ENCODE peak calls at places on chromosomes 13 and 19, in six cellular contexts. Y is stimulated activated CD8-positive, alpha-beta memory T cell treated with anti-CD3 and anti-CD28 coated beads, Interleukin-4, amount 100 ng/mL, for 4 hours; K is mesenchymal stem cell; M is HEK293T; P is type B pancreatic cell; Z is stimulated activated CD4-positive, alpha-beta T cell treated with anti-CD3 and anti-CD28 coated beads, Interleukin-1b, Interleukin-23, amount 100 ng/mL, for 1 hour. R is an unnamed sample.

GRCh38 chr19:17687857-17688784 is at the start of gene UNC13A:
- DNase-seq in Y (no peak), K (peak; percentile 41), M (peak; percentile 83), P (peak; percentile 82), Z (peak; percentile 27), R (no peak)

GRCh38 chr19:47545061-47545948 is 27.6 kb downstream of the ZNF541 start:
- DNase-seq in Y (no peak), K (no peak), M (no peak), P (no peak), Z (no peak), R (no peak)

GRCh38 chr19:16797876-16798275 is 31.3 kb upstream of the SIN3B start:
- DNase-seq in Y (no peak), K (no peak), M (no peak), P (no peak), Z (no peak), R (no peak)

GRCh38 chr19:1599460-1599846 is 5.8 kb downstream of the UQCR11 start:
- DNase-seq in Y (no peak), K (no peak), M (no peak), P (no peak), Z (no peak), R (no peak)

GRCh38 chr13:42110410-42111155 is 62.1 kb downstream of the DGKH start:
- DNase-seq in Y (no peak), K (peak; percentile 89), M (peak; percentile 48), P (no peak), Z (peak; percentile 4), R (no peak)

GRCh38 chr13:97002581-97002980 is 8.3 kb upstream of the OXGR1 start:
- DNase-seq in Y (no peak), K (no peak), M (no peak), P (no peak), Z (no peak), R (no peak)

GRCh38 chr19:28883241-28883693 is 329.7 kb downstream of the UQCRFS1 start:
- DNase-seq in Y (no peak), K (no peak), M (no peak), P (no peak), Z (no peak), R (no peak)

GRCh38 chr13:43431279-43431678 is 355.5 kb downstream of the ENOX1 start:
- DNase-seq in Y (no peak), K (no peak), M (no peak), P (no peak), Z (no peak), R (no peak)

GRCh38 chr13:105327727-105328126 is 1207.7 kb downstream of the EFNB2 start:
- DNase-seq in Y (no peak), K (peak; percentile 18), M (no peak), P (no peak), Z (no peak), R (no peak)

GRCh38 chr13:23427342-23428182 is 5.9 kb downstream of the SACS start:
- DNase-seq in Y (no peak), K (peak; percentile 64), M (no peak), P (no peak), Z (no peak), R (no peak)

GRCh38 chr19:955803-956746 is 28.1 kb upstream of the WDR18 start:
- DNase-seq in Y (no peak), K (peak; percentile 73), M (no peak), P (no peak), Z (no peak), R (no peak)

GRCh38 chr13:38405216-38405615 is 55.6 kb downstream of the UFM1 start:
- DNase-seq in Y (no peak), K (no peak), M (no peak), P (no peak), Z (no peak), R (no peak)

GRCh38 chr19:12782174-12782423 is 6.7 kb upstream of the HOOK2 start:
- DNase-seq in Y (no peak), K (no peak), M (no peak), P (no peak), Z (no peak), R (no peak)

GRCh38 chr19:39795001-39795400 is 16.3 kb downstream of the LEUTX start:
- DNase-seq in Y (no peak), K (no peak), M (no peak), P (no peak), Z (no peak), R (no peak)

GRCh38 chr19:56223481-56223880 is 21.4 kb downstream of the ZSCAN5C start:
- DNase-seq in Y (no peak), K (no peak), M (no peak), P (no peak), Z (no peak), R (no peak)

GRCh38 chr19:15841875-15842569 is 26.6 kb upstream of the OR10H1 start:
- DNase-seq in Y (no peak), K (no peak), M (no peak), P (no peak), Z (no peak), R (no peak)

GRCh38 chr13:73090116-73090811 is 31.5 kb downstream of the KLF5 start:
- DNase-seq in Y (no peak), K (peak; percentile 83), M (peak; percentile 53), P (no peak), Z (no peak), R (peak; percentile 72)

GRCh38 chr13:47258384-47258783 is 361.5 kb upstream of the HTR2A start:
- DNase-seq in Y (no peak), K (no peak), M (no peak), P (no peak), Z (no peak), R (no peak)

GRCh38 chr13:24228852-24229458 is 68.4 kb downstream of the SPATA13 start:
- DNase-seq in Y (no peak), K (peak; percentile 72), M (peak; percentile 26), P (no peak), Z (no peak), R (no peak)

GRCh38 chr13:60448907-60449510 is 52.0 kb downstream of the TDRD3 start:
- DNase-seq in Y (no peak), K (peak; percentile 50), M (peak; percentile 30), P (no peak), Z (no peak), R (no peak)

GRCh38 chr13:27619093-27619705 is 1.1 kb downstream of the LNX2 start:
- DNase-seq in Y (no peak), K (no peak), M (no peak), P (no peak), Z (no peak), R (no peak)

GRCh38 chr19:18340990-18341868 is 831 bp downstream of the PGPEP1 start:
- DNase-seq in Y (peak; percentile 56), K (peak; percentile 68), M (no peak), P (no peak), Z (peak; percentile 21), R (no peak)

GRCh38 chr13:30569901-30570576 is 47.7 kb upstream of the USPL1 start:
- DNase-seq in Y (no peak), K (peak; percentile 96), M (no peak), P (no peak), Z (no peak), R (peak; percentile 33)

GRCh38 chr13:99558570-99559180 is 57.4 kb downstream of the TM9SF2 start:
- DNase-seq in Y (no peak), K (no peak), M (no peak), P (no peak), Z (no peak), R (no peak)

GRCh38 chr19:16569609-16570320 is 2.5 kb downstream of the SLC35E1 start:
- DNase-seq in Y (no peak), K (no peak), M (no peak), P (no peak), Z (no peak), R (no peak)

GRCh38 chr19:18478545-18479311 is 40.8 kb upstream of the ISYNA1 start:
- DNase-seq in Y (peak; percentile 45), K (peak; percentile 97), M (no peak), P (no peak), Z (no peak), R (no peak)

GRCh38 chr13:97548736-97549135 is 114.8 kb downstream of the RAP2A start:
- DNase-seq in Y (no peak), K (no peak), M (no peak), P (no peak), Z (no peak), R (no peak)

GRCh38 chr13:41693434-41693833 is 236.1 kb downstream of the RGCC start:
- DNase-seq in Y (no peak), K (no peak), M (no peak), P (no peak), Z (no peak), R (no peak)

GRCh38 chr13:77448689-77449088 is 86.8 kb upstream of the SCEL start:
- DNase-seq in Y (no peak), K (no peak), M (no peak), P (no peak), Z (no peak), R (peak; percentile 23)

GRCh38 chr19:33039108-33039599 is 25.5 kb downstream of the RHPN2 start:
- DNase-seq in Y (no peak), K (no peak), M (no peak), P (no peak), Z (no peak), R (no peak)

GRCh38 chr19:29454109-29454508 is 71.7 kb upstream of the VSTM2B start:
- DNase-seq in Y (no peak), K (no peak), M (no peak), P (no peak), Z (no peak), R (no peak)

GRCh38 chr13:51397262-51397933 is 55.4 kb downstream of the INTS6 start:
- DNase-seq in Y (no peak), K (peak; percentile 94), M (peak; percentile 6), P (no peak), Z (no peak), R (no peak)

GRCh38 chr19:34654796-34655195 is 22.2 kb downstream of the SCGB2B2 start:
- DNase-seq in Y (no peak), K (no peak), M (no peak), P (no peak), Z (no peak), R (no peak)

GRCh38 chr13:112969692-112970338 is 801 bp downstream of the MCF2L start:
- DNase-seq in Y (no peak), K (no peak), M (peak; percentile 26), P (no peak), Z (no peak), R (no peak)

GRCh38 chr19:32318884-32319520 is 26.4 kb upstream of the ZNF507 start:
- DNase-seq in Y (no peak), K (peak; percentile 25), M (peak; percentile 60), P (no peak), Z (no peak), R (peak; percentile 61)

GRCh38 chr19:53504903-53505302 is 33.0 kb upstream of the ZNF331 start:
- DNase-seq in Y (no peak), K (no peak), M (no peak), P (no peak), Z (no peak), R (no peak)